ENCODE peak calls at places on chromosomes 12 and 14, in nine cellular contexts. One of them, this sample, is unnamed.

GRCh38 chr12:75790219-75790618 is 241.4 kb downstream of the PHLDA1 start:
- DNase-seq in choroid plexus epithelial cell: no peak
- DNase-seq in SW 1271: no peak
- DNase-seq in Daoy: peak; percentile 56
- DNase-seq in H54: no peak
- DNase-seq in SK-N-MC: no peak
- DNase-seq in GM23338: no peak
- DNase-seq in T-helper 2 cell treated with Interferon-gamma antibody and Interleukin-4, amounts not matched to agents 5 μg/mL and 100 μg/mL, for 36 hours: no peak
- DNase-seq in hippocampal formation: no peak
- DNase-seq in this sample: no peak

GRCh38 chr12:47551426-47551851 is 154.4 kb downstream of the RPAP3 start:
- DNase-seq in choroid plexus epithelial cell: peak; percentile 15
- DNase-seq in SW 1271: no peak
- DNase-seq in Daoy: peak; percentile 6
- DNase-seq in H54: no peak
- DNase-seq in SK-N-MC: no peak
- DNase-seq in GM23338: no peak
- DNase-seq in T-helper 2 cell treated with Interferon-gamma antibody and Interleukin-4, amounts not matched to agents 5 μg/mL and 100 μg/mL, for 36 hours: no peak
- DNase-seq in hippocampal formation: no peak
- DNase-seq in this sample: no peak

GRCh38 chr12:16168078-16168477 is 109.4 kb downstream of the SLC15A5 start:
- DNase-seq in choroid plexus epithelial cell: no peak
- DNase-seq in SW 1271: no peak
- DNase-seq in Daoy: no peak
- DNase-seq in H54: no peak
- DNase-seq in SK-N-MC: no peak
- DNase-seq in GM23338: no peak
- DNase-seq in T-helper 2 cell treated with Interferon-gamma antibody and Interleukin-4, amounts not matched to agents 5 μg/mL and 100 μg/mL, for 36 hours: no peak
- DNase-seq in hippocampal formation: no peak
- DNase-seq in this sample: no peak

GRCh38 chr12:30599631-30600030 is 96.0 kb downstream of the IPO8 start:
- DNase-seq in choroid plexus epithelial cell: peak; percentile 50
- DNase-seq in SW 1271: no peak
- DNase-seq in Daoy: no peak
- DNase-seq in H54: no peak
- DNase-seq in SK-N-MC: no peak
- DNase-seq in GM23338: no peak
- DNase-seq in T-helper 2 cell treated with Interferon-gamma antibody and Interleukin-4, amounts not matched to agents 5 μg/mL and 100 μg/mL, for 36 hours: no peak
- DNase-seq in hippocampal formation: no peak
- DNase-seq in this sample: no peak

GRCh38 chr12:63845726-63846125 is 1.2 kb downstream of the SRGAP1 start:
- DNase-seq in choroid plexus epithelial cell: peak; percentile 64
- DNase-seq in SW 1271: peak; percentile 41
- DNase-seq in Daoy: peak; percentile 46
- DNase-seq in H54: peak; percentile 18
- DNase-seq in SK-N-MC: no peak
- DNase-seq in GM23338: no peak
- DNase-seq in T-helper 2 cell treated with Interferon-gamma antibody and Interleukin-4, amounts not matched to agents 5 μg/mL and 100 μg/mL, for 36 hours: no peak
- DNase-seq in hippocampal formation: no peak
- DNase-seq in this sample: no peak

GRCh38 chr12:51472984-51473383 is 48.4 kb downstream of the SLC4A8 start:
- DNase-seq in choroid plexus epithelial cell: no peak
- DNase-seq in SW 1271: no peak
- DNase-seq in Daoy: no peak
- DNase-seq in H54: no peak
- DNase-seq in SK-N-MC: no peak
- DNase-seq in GM23338: no peak
- DNase-seq in T-helper 2 cell treated with Interferon-gamma antibody and Interleukin-4, amounts not matched to agents 5 μg/mL and 100 μg/mL, for 36 hours: no peak
- DNase-seq in hippocampal formation: no peak
- DNase-seq in this sample: no peak

GRCh38 chr12:132354211-132354981 is 25.0 kb upstream of the GALNT9 start:
- DNase-seq in choroid plexus epithelial cell: no peak
- DNase-seq in SW 1271: no peak
- DNase-seq in Daoy: no peak
- DNase-seq in H54: no peak
- DNase-seq in SK-N-MC: no peak
- DNase-seq in GM23338: no peak
- DNase-seq in T-helper 2 cell treated with Interferon-gamma antibody and Interleukin-4, amounts not matched to agents 5 μg/mL and 100 μg/mL, for 36 hours: no peak
- DNase-seq in hippocampal formation: no peak
- DNase-seq in this sample: no peak

GRCh38 chr12:67885370-67886169 is 103.7 kb upstream of the IFNG-AS1 start:
- DNase-seq in choroid plexus epithelial cell: no peak
- DNase-seq in SW 1271: no peak
- DNase-seq in Daoy: peak; percentile 6
- DNase-seq in H54: no peak
- DNase-seq in SK-N-MC: no peak
- DNase-seq in GM23338: no peak
- DNase-seq in T-helper 2 cell treated with Interferon-gamma antibody and Interleukin-4, amounts not matched to agents 5 μg/mL and 100 μg/mL, for 36 hours: no peak
- DNase-seq in hippocampal formation: no peak
- DNase-seq in this sample: no peak

GRCh38 chr12:508795-509194 is 49.1 kb downstream of the B4GALNT3 start:
- DNase-seq in choroid plexus epithelial cell: no peak
- DNase-seq in SW 1271: no peak
- DNase-seq in Daoy: no peak
- DNase-seq in H54: no peak
- DNase-seq in SK-N-MC: no peak
- DNase-seq in GM23338: no peak
- DNase-seq in T-helper 2 cell treated with Interferon-gamma antibody and Interleukin-4, amounts not matched to agents 5 μg/mL and 100 μg/mL, for 36 hours: no peak
- DNase-seq in hippocampal formation: no peak
- DNase-seq in this sample: no peak

GRCh38 chr14:67524152-67524963 is 8.7 kb upstream of the PLEKHH1 start:
- DNase-seq in choroid plexus epithelial cell: peak; percentile 28
- DNase-seq in SW 1271: no peak
- DNase-seq in Daoy: peak; percentile 56
- DNase-seq in H54: no peak
- DNase-seq in SK-N-MC: peak; percentile 16
- DNase-seq in GM23338: no peak
- DNase-seq in T-helper 2 cell treated with Interferon-gamma antibody and Interleukin-4, amounts not matched to agents 5 μg/mL and 100 μg/mL, for 36 hours: no peak
- DNase-seq in hippocampal formation: no peak
- DNase-seq in this sample: no peak

GRCh38 chr12:39958377-39958776 is 147.5 kb downstream of the SLC2A13 start:
- DNase-seq in choroid plexus epithelial cell: peak; percentile 9
- DNase-seq in SW 1271: no peak
- DNase-seq in Daoy: peak; percentile 3
- DNase-seq in H54: no peak
- DNase-seq in SK-N-MC: no peak
- DNase-seq in GM23338: peak; percentile 56
- DNase-seq in T-helper 2 cell treated with Interferon-gamma antibody and Interleukin-4, amounts not matched to agents 5 μg/mL and 100 μg/mL, for 36 hours: no peak
- DNase-seq in hippocampal formation: no peak
- DNase-seq in this sample: no peak

GRCh38 chr14:100142073-100143040 is 17.1 kb downstream of the DEGS2 start:
- DNase-seq in choroid plexus epithelial cell: peak; percentile 26
- DNase-seq in SW 1271: no peak
- DNase-seq in Daoy: no peak
- DNase-seq in H54: no peak
- DNase-seq in SK-N-MC: no peak
- DNase-seq in GM23338: no peak
- DNase-seq in T-helper 2 cell treated with Interferon-gamma antibody and Interleukin-4, amounts not matched to agents 5 μg/mL and 100 μg/mL, for 36 hours: no peak
- DNase-seq in hippocampal formation: no peak
- DNase-seq in this sample: no peak

GRCh38 chr12:104578453-104578852 is 121.7 kb downstream of the CHST11 start:
- DNase-seq in choroid plexus epithelial cell: peak; percentile 66
- DNase-seq in SW 1271: no peak
- DNase-seq in Daoy: peak; percentile 86
- DNase-seq in H54: peak; percentile 56
- DNase-seq in SK-N-MC: no peak
- DNase-seq in GM23338: no peak
- DNase-seq in T-helper 2 cell treated with Interferon-gamma antibody and Interleukin-4, amounts not matched to agents 5 μg/mL and 100 μg/mL, for 36 hours: no peak
- DNase-seq in hippocampal formation: no peak
- DNase-seq in this sample: no peak

GRCh38 chr12:104763163-104763805 is 194.8 kb downstream of the SLC41A2 start:
- DNase-seq in choroid plexus epithelial cell: peak; percentile 9
- DNase-seq in SW 1271: no peak
- DNase-seq in Daoy: peak; percentile 69
- DNase-seq in H54: no peak
- DNase-seq in SK-N-MC: no peak
- DNase-seq in GM23338: no peak
- DNase-seq in T-helper 2 cell treated with Interferon-gamma antibody and Interleukin-4, amounts not matched to agents 5 μg/mL and 100 μg/mL, for 36 hours: peak; percentile 62
- DNase-seq in hippocampal formation: no peak
- DNase-seq in this sample: no peak

GRCh38 chr12:12794686-12795085 is 9.2 kb downstream of the APOLD1 start:
- DNase-seq in choroid plexus epithelial cell: no peak
- DNase-seq in SW 1271: no peak
- DNase-seq in Daoy: no peak
- DNase-seq in H54: no peak
- DNase-seq in SK-N-MC: no peak
- DNase-seq in GM23338: no peak
- DNase-seq in T-helper 2 cell treated with Interferon-gamma antibody and Interleukin-4, amounts not matched to agents 5 μg/mL and 100 μg/mL, for 36 hours: no peak
- DNase-seq in hippocampal formation: no peak
- DNase-seq in this sample: no peak

GRCh38 chr14:85010186-85010585 is 519.8 kb upstream of the FLRT2 start:
- DNase-seq in choroid plexus epithelial cell: no peak
- DNase-seq in SW 1271: no peak
- DNase-seq in Daoy: no peak
- DNase-seq in H54: no peak
- DNase-seq in SK-N-MC: no peak
- DNase-seq in GM23338: no peak
- DNase-seq in T-helper 2 cell treated with Interferon-gamma antibody and Interleukin-4, amounts not matched to agents 5 μg/mL and 100 μg/mL, for 36 hours: no peak
- DNase-seq in hippocampal formation: no peak
- DNase-seq in this sample: no peak

GRCh38 chr14:37594238-37594915 is 672 bp downstream of the FOXA1 start:
- DNase-seq in choroid plexus epithelial cell: peak; percentile 83
- DNase-seq in SW 1271: peak; percentile 78
- DNase-seq in Daoy: peak; percentile 93
- DNase-seq in H54: peak; percentile 70
- DNase-seq in SK-N-MC: peak; percentile 78
- DNase-seq in GM23338: peak; percentile 89
- DNase-seq in T-helper 2 cell treated with Interferon-gamma antibody and Interleukin-4, amounts not matched to agents 5 μg/mL and 100 μg/mL, for 36 hours: no peak
- DNase-seq in hippocampal formation: no peak
- DNase-seq in this sample: peak; percentile 76

GRCh38 chr12:104505095-104505819 is 48.5 kb downstream of the CHST11 start:
- DNase-seq in choroid plexus epithelial cell: no peak
- DNase-seq in SW 1271: no peak
- DNase-seq in Daoy: no peak
- DNase-seq in H54: no peak
- DNase-seq in SK-N-MC: no peak
- DNase-seq in GM23338: no peak
- DNase-seq in T-helper 2 cell treated with Interferon-gamma antibody and Interleukin-4, amounts not matched to agents 5 μg/mL and 100 μg/mL, for 36 hours: no peak
- DNase-seq in hippocampal formation: no peak
- DNase-seq in this sample: no peak